ENCODE peak calls at places on chromosomes 4 and X, in five cellular contexts. Z is IMR-90, J is neuronal stem cell, R is mesenchymal stem cell, X is H1. F is an unnamed sample. For H3K79me1, the result is how much of the 10 kb centered on the place peaks cover.

GRCh38 chr4:165965503-165965902 is 92.5 kb downstream of the TLL1 start:
- DNase-seq in Z (no peak), J (no peak), R (no peak), X (no peak), F (no peak)

GRCh38 chr4:127783026-127783769 is 1.1 kb downstream of the HSPA4L start:
- DNase-seq in Z (peak), J (peak), R (peak), X (peak), F (peak)

GRCh38 chr4:155495572-155496293 is 119.0 kb upstream of the MAP9 start:
- DNase-seq in Z (no peak), J (no peak), R (no peak), X (no peak), F (no peak)

GRCh38 chr4:145061325-145061920 is 36.6 kb downstream of the ANAPC10 start:
- DNase-seq in Z (peak), J (peak), R (peak), X (no peak), F (no peak)

GRCh38 chr4:109873791-109874514 is 26.0 kb downstream of the LRIT3 start:
- DNase-seq in Z (peak), J (no peak), R (no peak), X (no peak), F (no peak)

GRCh38 chr4:25861951-25862410 is 807 bp downstream of the SEL1L3 start:
- DNase-seq in Z (peak), J (no peak), R (peak), X (peak), F (peak)

GRCh38 chrX:64975491-64975890 is 759 bp downstream of the ZC4H2 start:
- DNase-seq in Z (no peak), J (peak), R (peak), X (peak), F (peak)

GRCh38 chr4:7507381-7507780 is 72.7 kb upstream of the PSAPL1 start:
- DNase-seq in Z (no peak), J (no peak), R (peak), X (no peak), F (no peak)

GRCh38 chrX:136694491-136695087 is 46.6 kb downstream of the CD40LG start:
- DNase-seq in Z (peak), J (peak), R (peak), X (peak), F (peak)

GRCh38 chr4:145876531-145877180 is 62.0 kb downstream of the ZNF827 start:
- DNase-seq in Z (no peak), J (no peak), R (no peak), X (no peak), F (no peak)

GRCh38 chr4:185358514-185359433 is 37.0 kb downstream of the LRP2BP start:
- DNase-seq in Z (peak), J (peak), R (peak), X (no peak), F (no peak)

GRCh38 chr4:56310401-56310800 is 76.9 kb downstream of the AASDH start:
- DNase-seq in Z (no peak), J (no peak), R (no peak), X (no peak), F (no peak)

GRCh38 chr4:27357283-27357682 is 496.6 kb downstream of the STIM2 start:
- DNase-seq in Z (no peak), J (no peak), R (peak), X (no peak), F (no peak)

GRCh38 chr4:69773443-69773842 is 13.0 kb upstream of the SULT1B1 start:
- DNase-seq in Z (no peak), J (no peak), R (no peak), X (no peak), F (no peak)

GRCh38 chr4:128521156-128521555 is 233.5 kb upstream of the PGRMC2 start:
- DNase-seq in Z (peak), J (no peak), R (peak), X (no peak), F (no peak)

GRCh38 chrX:134658421-134658896 is at the start of gene PLAC1:
- DNase-seq in Z (no peak), J (no peak), R (no peak), X (no peak), F (no peak)

GRCh38 chr4:172088556-172088955 is 275.4 kb downstream of the GALNTL6 start:
- DNase-seq in Z (no peak), J (no peak), R (no peak), X (no peak), F (no peak)

GRCh38 chrX:5236096-5236495 is 992.6 kb downstream of the NLGN4X start:
- DNase-seq in Z (no peak), J (no peak), R (peak), X (no peak), F (peak)

GRCh38 chr4:38856524-38857337 is at the start of gene TLR6:
- DNase-seq in Z (peak), J (peak), R (peak), X (peak), F (peak)

GRCh38 chr4:20248155-20248558 is 3.5 kb upstream of the SLIT2 start:
- DNase-seq in Z (peak), J (peak), R (peak), X (no peak), F (no peak)

GRCh38 chr4:159374749-159375535 is 272.1 kb downstream of the RAPGEF2 start:
- DNase-seq in Z (peak), J (no peak), R (peak), X (no peak), F (no peak)

GRCh38 chr4:39613093-39613656 is 25.5 kb downstream of the SMIM14 start:
- DNase-seq in Z (peak), J (no peak), R (peak), X (no peak), F (no peak)

GRCh38 chr4:151567056-151567455 is 158.1 kb downstream of the FHIP1A start:
- DNase-seq in Z (no peak), J (no peak), R (no peak), X (no peak), F (no peak)

GRCh38 chrX:80807606-80808159 is 2.0 kb downstream of the BRWD3 start:
- DNase-seq in Z (no peak), J (no peak), R (peak), X (no peak), F (no peak)

GRCh38 chr4:3677671-3678070 is 88.5 kb upstream of the ADRA2C start:
- DNase-seq in Z (no peak), J (no peak), R (no peak), X (no peak), F (no peak)

GRCh38 chr4:7714176-7714575 is 225.5 kb downstream of the AFAP1 start:
- DNase-seq in Z (no peak), J (no peak), R (no peak), X (no peak), F (no peak)

GRCh38 chr4:86014599-86014998 is 345.3 kb downstream of the MAPK10 start:
- DNase-seq in Z (no peak), J (no peak), R (peak), X (no peak), F (no peak)

GRCh38 chr4:64538219-64538618 is 129.0 kb upstream of the TECRL start:
- DNase-seq in Z (no peak), J (no peak), R (no peak), X (peak), F (peak)

GRCh38 chr4:6474053-6474568 is 1.7 kb upstream of the PPP2R2C start:
- DNase-seq in Z (no peak), J (no peak), R (no peak), X (peak), F (peak)

GRCh38 chr4:4185528-4185927 is 41.2 kb downstream of the OTOP1 start:
- DNase-seq in Z (no peak), J (no peak), R (no peak), X (no peak), F (no peak)

GRCh38 chr4:77930154-77930553 is 67.5 kb downstream of the MRPL1 start:
- DNase-seq in Z (no peak), J (no peak), R (no peak), X (no peak), F (no peak)

GRCh38 chrX:104351173-104351769 is 96.5 kb upstream of the ESX1 start:
- DNase-seq in Z (peak), J (no peak), R (peak), X (no peak), F (no peak)

GRCh38 chrX:37686348-37686736 is 751 bp downstream of the XK start:
- DNase-seq in Z (no peak), J (no peak), R (no peak), X (no peak), F (no peak)

GRCh38 chr4:2545321-2546013 is 9.0 kb downstream of the FAM193A start:
- DNase-seq in Z (peak), J (no peak), R (no peak), X (no peak), F (no peak)

GRCh38 chrX:46574941-46575381 is 1.4 kb downstream of the CHST7 start:
- DNase-seq in Z (no peak), J (no peak), R (no peak), X (no peak), F (peak)

GRCh38 chr4:26067035-26067434 is 153.0 kb downstream of the SMIM20 start:
- DNase-seq in Z (no peak), J (no peak), R (no peak), X (no peak), F (peak)

GRCh38 chr4:154009191-154009590 is 220.3 kb upstream of the SFRP2 start:
- DNase-seq in Z (no peak), J (no peak), R (peak), X (no peak), F (no peak)

DNA sequence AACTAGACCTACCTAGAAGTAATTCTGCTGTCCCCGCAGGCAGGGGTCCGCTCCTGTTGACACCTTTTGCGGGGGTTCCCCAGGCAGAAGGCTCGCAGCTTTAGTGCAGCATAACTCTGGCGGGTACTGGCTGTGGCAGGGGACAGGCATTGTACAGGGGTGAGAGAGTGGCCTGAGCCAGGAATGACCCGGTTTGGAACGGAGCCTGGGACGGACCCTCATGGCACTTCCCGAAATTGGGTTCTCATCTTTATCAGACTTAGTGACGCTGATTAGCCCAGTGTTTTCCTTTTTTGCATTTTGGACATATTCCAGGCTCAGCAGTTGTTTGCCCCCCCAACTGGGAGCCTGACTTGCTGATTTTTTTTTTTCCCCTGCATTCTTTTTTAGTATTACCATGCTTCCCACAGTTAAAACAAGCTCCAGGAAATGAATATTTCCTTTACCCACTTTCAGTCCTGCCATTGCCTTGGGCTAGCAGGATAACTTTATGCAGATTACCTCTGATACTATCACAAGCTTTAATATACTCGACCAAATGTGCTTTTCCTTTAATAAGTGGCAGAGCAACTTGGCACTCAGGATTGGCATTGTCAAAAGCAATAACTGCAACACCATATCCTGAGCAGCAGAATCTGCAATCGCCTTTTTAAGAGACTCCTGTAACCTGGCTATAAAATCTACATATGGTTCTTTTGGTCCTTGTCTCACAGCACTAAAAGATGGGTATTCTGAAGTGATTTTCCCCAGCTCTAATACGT is 55.9 kb upstream of the WDR1 start:
- DNase-seq in Z (no peak), J (no peak), R (no peak), X (no peak), F (no peak)
- H3K79me1 ChIP-seq in Z (under half), J (under half), R (under half), X (under half), F (under half)

GRCh38 chrX:49073641-49074575 is at the start of gene PRAF2:
- DNase-seq in Z (peak), J (peak), R (peak), X (peak), F (peak)
- H2BK120ac ChIP-seq in Z (no peak), J (no peak), R (no peak), X (no peak), F (no peak)

DNA sequence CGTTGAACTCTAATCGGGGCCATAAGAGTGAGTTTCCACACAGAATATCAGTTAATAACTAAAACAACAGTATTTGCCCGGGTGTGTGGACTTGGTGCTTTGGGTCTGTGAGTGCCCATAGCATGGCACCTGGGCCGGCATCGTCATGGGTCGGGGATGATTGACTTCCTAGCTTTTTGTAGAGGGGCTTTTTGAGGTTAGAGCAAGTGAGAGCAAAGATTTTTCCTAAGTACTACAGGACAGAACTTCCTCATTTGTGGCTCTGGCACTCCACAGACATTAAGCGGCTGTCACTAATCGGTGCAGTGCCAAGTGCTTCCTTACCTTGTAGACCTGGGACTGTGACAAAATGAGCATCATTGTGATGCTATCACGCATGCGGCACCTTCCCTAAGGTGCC is 81.0 kb downstream of the SHROOM2 start:
- DNase-seq in Z (no peak), J (no peak), R (no peak), X (no peak), F (no peak)
- H2AK5ac ChIP-seq in Z (no peak), J (no peak), R (no peak), X (no peak), F (no peak)

DNA sequence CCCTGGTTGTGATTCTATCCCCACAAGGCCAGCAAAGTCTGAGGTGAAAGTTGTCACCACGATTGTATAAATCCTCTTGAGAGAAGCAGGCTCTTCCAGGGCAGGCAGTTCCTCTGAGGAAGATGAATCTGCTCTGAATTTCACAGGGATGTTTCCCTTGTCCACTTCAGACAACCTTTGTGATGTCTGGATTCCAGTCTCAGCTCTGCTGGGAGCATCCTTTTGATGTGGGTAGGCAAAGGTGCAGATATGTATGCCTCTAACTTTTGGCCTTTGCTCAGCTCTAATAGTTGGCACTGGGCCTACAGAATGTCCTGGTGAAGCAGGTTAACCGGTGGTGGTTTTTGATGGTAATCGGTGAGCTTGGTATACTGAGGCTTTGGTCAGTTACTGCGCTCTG is 50.6 kb upstream of the WDR1 start:
- DNase-seq in Z (no peak), J (no peak), R (no peak), X (no peak), F (no peak)
- H3K79me1 ChIP-seq in Z (under half), J (under half), R (under half), X (under half), F (under half)

DNA sequence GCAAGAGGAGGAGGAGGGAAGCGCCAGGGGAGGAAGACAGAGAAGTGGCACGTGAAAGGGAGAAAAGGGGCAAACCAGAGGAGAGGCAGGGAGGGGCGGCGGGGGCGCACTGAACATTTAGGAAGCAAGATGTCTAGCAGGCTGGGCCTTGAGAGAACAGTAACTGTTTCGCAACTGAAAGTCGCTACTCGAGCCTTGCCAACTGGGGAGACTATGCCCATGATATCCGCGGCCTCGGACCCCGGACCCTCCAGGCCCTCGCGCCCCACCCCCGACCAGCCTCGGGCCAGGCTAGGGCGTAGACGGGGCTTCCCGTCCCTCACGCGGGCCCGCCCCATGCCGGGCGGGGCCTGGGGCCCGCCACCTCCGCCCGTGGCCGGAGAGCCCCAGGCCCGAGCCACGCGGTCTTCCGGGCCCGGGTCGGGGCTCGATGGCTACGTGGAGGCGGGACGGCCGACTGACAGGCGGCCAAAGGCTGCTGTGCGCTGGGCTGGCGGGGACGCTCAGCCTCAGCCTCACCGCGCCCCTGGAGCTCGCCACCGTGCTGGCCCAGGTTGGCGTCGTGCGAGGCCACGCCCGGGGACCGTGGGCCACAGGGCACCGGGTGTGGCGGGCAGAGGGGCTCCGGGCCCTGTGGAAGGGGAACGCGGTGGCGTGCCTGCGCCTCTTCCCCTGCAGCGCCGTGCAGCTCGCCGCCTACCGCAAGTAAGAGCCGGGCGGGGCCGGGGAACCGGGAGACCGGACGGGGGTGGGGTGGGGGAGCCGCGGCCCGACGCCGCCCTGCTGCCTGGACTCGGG is at the start of gene SLC25A43:
- DNase-seq in Z (no peak), J (no peak), R (peak), X (peak), F (peak)
- H2BK120ac ChIP-seq in Z (peak), J (no peak), R (peak), X (no peak), F (no peak)

GRCh38 chr4:187995322-187996207 is at the start of gene ZFP42:
- DNase-seq in Z (no peak), J (no peak), R (no peak), X (peak), F (peak)
- H2AK5ac ChIP-seq in Z (no peak), J (peak), R (no peak), X (peak), F (peak)

DNA sequence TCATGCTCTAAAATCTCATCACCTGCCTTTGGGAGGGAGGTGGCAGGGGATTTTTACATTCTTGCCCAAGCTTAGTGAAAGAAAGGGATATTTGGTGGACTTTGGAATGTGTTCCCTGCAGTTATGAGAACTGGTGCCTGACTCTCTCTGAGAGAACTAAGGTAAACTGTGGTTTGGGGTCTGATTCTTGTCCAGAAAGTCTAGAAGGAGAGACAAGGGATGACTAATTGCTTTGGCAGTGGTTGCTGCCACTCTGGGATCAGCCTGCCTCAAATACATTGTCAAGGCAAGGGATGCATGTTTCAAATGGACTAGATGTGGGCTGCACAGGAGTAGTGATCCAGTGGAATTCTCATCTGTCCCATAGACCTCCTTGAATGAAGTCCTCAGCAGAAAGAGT is 115.2 kb downstream of the DDIT4L start:
- DNase-seq in Z (no peak), J (no peak), R (peak), X (no peak), F (no peak)
- H3K79me1 ChIP-seq in Z (under half), J (under half), R (under half), X (under half), F (under half)

DNA sequence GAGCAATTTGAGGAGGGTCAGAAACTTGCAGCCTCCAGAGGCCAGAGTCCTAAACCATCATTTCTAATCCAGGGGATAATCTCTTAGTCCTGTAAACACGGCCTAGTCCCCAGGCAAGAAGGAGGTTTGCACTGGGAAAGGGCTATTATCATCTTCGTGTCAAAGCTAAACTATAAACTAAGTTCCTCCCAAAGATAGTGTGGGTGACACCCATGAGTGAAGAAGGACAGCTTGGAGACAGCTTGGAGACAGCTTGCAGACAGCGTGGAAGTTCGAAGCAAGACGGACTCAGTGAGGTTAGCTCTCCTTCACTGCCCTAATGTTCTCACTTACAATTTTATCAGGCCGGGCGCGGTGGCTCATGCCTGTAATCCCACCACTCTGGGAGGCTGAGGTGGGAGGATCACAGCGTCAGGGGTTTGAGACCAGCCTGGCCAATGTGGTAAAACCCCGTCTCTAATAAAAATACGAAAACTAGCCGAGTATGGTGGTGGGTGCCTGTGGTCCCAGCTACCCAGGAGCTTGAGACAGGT is 19.3 kb upstream of the PLCXD1 start:
- DNase-seq in Z (no peak), J (no peak), R (peak), X (no peak), F (no peak)
- H2BK120ac ChIP-seq in Z (no peak), J (no peak), R (peak), X (no peak), F (no peak)